ENCODE peak calls at places on chromosomes 11 and 22, in seven cellular contexts. O is effector memory CD4-positive, alpha-beta T cell; G is gastrocnemius medialis; S is DND-41; F is GM23248; J is pancreas; R is heart left ventricle. V is an unnamed sample.

GRCh38 chr11:61187505-61188130 is 15.7 kb upstream of the PGA3 start:
- DNase-seq in R (peak), G (peak), O (peak), S (peak), F (peak), J (peak), V (peak)

GRCh38 chr22:34096770-34097169 is 176.5 kb upstream of the LARGE1 start:
- DNase-seq in F (no peak), J (no peak), O (no peak), S (no peak), G (no peak), R (no peak), V (no peak)

GRCh38 chr22:33746501-33746928 is 173.8 kb downstream of the LARGE1 start:
- DNase-seq in S (no peak), O (no peak), G (no peak), J (no peak), F (no peak), R (no peak), V (no peak)

GRCh38 chr11:75718406-75719088 is 909 bp downstream of the MOGAT2 start:
- DNase-seq in G (no peak), S (no peak), J (no peak), F (no peak), O (no peak), R (no peak), V (no peak)

GRCh38 chr11:65436412-65437032 is 13.9 kb downstream of the NEAT1 start:
- DNase-seq in G (peak), O (no peak), J (peak), S (no peak), F (peak), R (no peak), V (no peak)

GRCh38 chr11:19800714-19801519 is 88.3 kb downstream of the NAV2 start:
- DNase-seq in O (no peak), G (no peak), R (no peak), S (no peak), F (no peak), J (no peak), V (no peak)

GRCh38 chr11:11966826-11967668 is 41.4 kb downstream of the DKK3 start:
- DNase-seq in R (peak), J (peak), G (peak), S (peak), F (peak), O (peak), V (peak)

GRCh38 chr11:12275818-12276217 is 101.6 kb upstream of the PARVA start:
- DNase-seq in O (no peak), J (no peak), R (no peak), F (no peak), G (no peak), S (no peak), V (no peak)

GRCh38 chr11:9028591-9028990 is 24.8 kb upstream of the NRIP3 start:
- DNase-seq in R (no peak), S (no peak), O (no peak), G (no peak), J (no peak), F (no peak), V (no peak)

GRCh38 chr11:119727523-119728081 is 1.4 kb downstream of the NECTIN1 start:
- DNase-seq in F (peak), O (no peak), S (peak), G (no peak), J (peak), R (peak), V (no peak)

GRCh38 chr11:8593935-8594909 is at the start of gene STK33:
- DNase-seq in R (peak), F (peak), J (peak), S (no peak), G (peak), O (no peak), V (peak)

GRCh38 chr11:59144096-59144495 is 1.4 kb downstream of the FAM111A start:
- DNase-seq in G (no peak), O (no peak), R (no peak), F (no peak), J (no peak), S (no peak), V (no peak)

GRCh38 chr11:107683807-107684206 is 28.0 kb downstream of the SLN start:
- DNase-seq in G (no peak), J (no peak), S (no peak), F (peak), R (no peak), O (no peak), V (no peak)

GRCh38 chr22:19820880-19821522 is 33.7 kb downstream of the GNB1L start:
- DNase-seq in J (no peak), S (peak), F (no peak), R (peak), G (no peak), O (no peak), V (no peak)

GRCh38 chr11:118436639-118437045 is 350 bp downstream of the KMT2A start:
- DNase-seq in J (peak), R (peak), O (no peak), G (no peak), F (peak), S (no peak), V (no peak)

GRCh38 chr11:108768964-108769363 is 104.1 kb downstream of the DDX10 start:
- DNase-seq in S (no peak), J (no peak), G (no peak), F (no peak), O (no peak), R (no peak), V (no peak)

GRCh38 chr22:24333301-24333700 is 62.7 kb downstream of the SPECC1L start:
- DNase-seq in J (no peak), F (peak), O (no peak), G (no peak), S (no peak), R (no peak), V (no peak)

GRCh38 chr11:70942593-70942992 is 309.8 kb downstream of the SHANK2 start:
- DNase-seq in F (no peak), J (no peak), S (no peak), O (no peak), R (no peak), G (no peak), V (peak)

DNA sequence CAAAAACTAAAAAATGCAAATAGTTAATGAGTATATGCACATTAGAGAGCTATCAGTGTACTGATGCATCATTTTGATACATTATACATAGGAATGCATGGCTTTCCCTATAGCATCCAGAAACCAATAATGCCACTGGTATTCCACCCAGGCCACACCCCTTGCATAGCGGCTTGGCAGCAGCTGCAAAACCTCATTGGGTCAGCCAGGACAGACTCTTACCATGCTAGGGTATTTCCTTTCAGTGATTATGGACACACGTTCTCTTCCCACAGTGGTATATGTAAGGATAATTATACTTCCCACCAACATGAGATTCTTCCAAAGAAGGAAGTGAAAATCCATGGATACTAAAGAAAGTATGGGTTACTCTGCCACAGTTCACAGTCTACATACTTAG is 145.9 kb upstream of the PITPNB start:
- DNase-seq in J (no peak), S (no peak), R (no peak), G (no peak), F (no peak), O (no peak), V (no peak)
- H3K27ac ChIP-seq in J (no peak), S (no peak), R (no peak), G (no peak), F (no peak), O (no peak), V (no peak)

GRCh38 chr11:23078289-23078971 is 218.2 kb upstream of the CCDC179 start:
- DNase-seq in O (no peak), J (no peak), F (peak), R (no peak), S (no peak), G (no peak), V (no peak)
- H3K4me3 ChIP-seq in O (no peak), J (no peak), F (peak), R (no peak), S (no peak), G (no peak), V (no peak)

GRCh38 chr11:123251656-123252344 is 56.8 kb upstream of the CLMP start:
- DNase-seq in J (no peak), R (peak), F (peak), G (peak), O (no peak), S (no peak), V (no peak)
- H3K27ac ChIP-seq in J (no peak), R (no peak), F (peak), G (no peak), O (no peak), S (no peak), V (no peak)

DNA sequence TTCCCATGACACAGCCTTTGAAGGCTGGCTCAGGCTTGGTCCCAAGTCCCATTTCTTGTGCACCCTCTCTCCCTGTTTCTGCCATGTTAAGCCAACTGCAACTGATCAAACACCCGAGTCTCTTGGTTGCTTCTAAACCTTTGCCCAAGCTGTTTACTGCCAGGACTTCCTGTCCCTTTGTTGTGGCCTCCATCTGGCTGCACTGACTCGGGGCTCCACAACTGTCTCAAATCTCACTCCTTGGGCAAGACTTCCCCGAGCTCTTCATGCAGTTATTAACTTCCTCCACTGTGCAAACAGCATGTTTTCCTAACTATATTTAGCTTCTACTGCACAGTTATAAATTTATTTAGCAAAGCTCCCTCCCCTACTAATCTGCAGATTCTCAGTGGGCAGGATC is 4.3 kb downstream of the VPREB1 start:
- DNase-seq in F (no peak), O (no peak), G (no peak), J (no peak), S (peak), R (no peak), V (peak)
- H3K4me3 ChIP-seq in F (no peak), O (no peak), G (no peak), J (no peak), S (no peak), R (no peak), V (no peak)

V was measured in HL-60.